ENCODE peak calls at places on chromosomes 11 and 22, in seven cellular contexts. K, E, Q, R, O, W and G are unnamed samples.

GRCh38 chr11:10679644-10680043 is 13.9 kb downstream of the IRAG1 start:
- DNase-seq in K (no peak), E (no peak), Q (no peak), R (no peak), O (no peak), W (no peak), G (no peak)

GRCh38 chr11:120034176-120034575 is 103.7 kb downstream of the TRIM29 start:
- DNase-seq in K (no peak), E (no peak), Q (no peak), R (no peak), O (no peak), W (no peak), G (no peak)

GRCh38 chr11:115496892-115497291 is 7.3 kb downstream of the CADM1 start:
- DNase-seq in K (no peak), E (no peak), Q (no peak), R (no peak), O (no peak), W (no peak), G (no peak)

GRCh38 chr11:67282155-67282875 is 6.8 kb upstream of the ANKRD13D start:
- DNase-seq in K (no peak), E (no peak), Q (peak; percentile 53), R (peak; percentile 0), O (no peak), W (no peak), G (no peak)

GRCh38 chr11:124301482-124301881 is 12.3 kb downstream of the OR8D1 start:
- DNase-seq in K (no peak), E (no peak), Q (no peak), R (no peak), O (no peak), W (no peak), G (no peak)

GRCh38 chr22:19359554-19360299 is 68.2 kb upstream of the CLTCL1 start:
- DNase-seq in K (no peak), E (no peak), Q (no peak), R (no peak), O (no peak), W (no peak), G (no peak)

GRCh38 chr11:93494341-93494740 is 48.9 kb downstream of the SMCO4 start:
- DNase-seq in K (no peak), E (no peak), Q (no peak), R (no peak), O (no peak), W (no peak), G (peak; percentile 16)

GRCh38 chr11:575324-575995 is 810 bp upstream of the PHRF1 start:
- DNase-seq in K (no peak), E (peak; percentile 60), Q (peak; percentile 73), R (no peak), O (no peak), W (no peak), G (no peak)

GRCh38 chr11:35982061-35982460 is 38.2 kb downstream of the LDLRAD3 start:
- DNase-seq in K (no peak), E (no peak), Q (no peak), R (no peak), O (no peak), W (no peak), G (no peak)

GRCh38 chr11:122743949-122744876 is 88.7 kb downstream of the UBASH3B start:
- DNase-seq in K (no peak), E (no peak), Q (peak; percentile 73), R (peak; percentile 45), O (peak; percentile 55), W (peak; percentile 73), G (no peak)

GRCh38 chr11:36105743-36106581 is 162.1 kb downstream of the LDLRAD3 start:
- DNase-seq in K (no peak), E (no peak), Q (no peak), R (no peak), O (no peak), W (no peak), G (no peak)

GRCh38 chr11:86214710-86215109 is 29.8 kb upstream of the EED start:
- DNase-seq in K (no peak), E (no peak), Q (no peak), R (no peak), O (no peak), W (peak; percentile 4), G (no peak)

GRCh38 chr11:59769828-59770227 is 14.7 kb downstream of the STX3 start:
- DNase-seq in K (no peak), E (no peak), Q (no peak), R (no peak), O (no peak), W (no peak), G (no peak)

GRCh38 chr22:18113680-18114394 is 3.2 kb downstream of the TUBA8 start:
- DNase-seq in K (no peak), E (no peak), Q (no peak), R (no peak), O (no peak), W (no peak), G (no peak)

GRCh38 chr22:46370584-46371373 is 35.3 kb downstream of the TRMU start:
- DNase-seq in K (no peak), E (no peak), Q (peak; percentile 63), R (no peak), O (no peak), W (peak; percentile 51), G (no peak)

GRCh38 chr11:18394928-18395734 is 768 bp downstream of the LDHA start:
- DNase-seq in K (no peak), E (no peak), Q (peak; percentile 65), R (no peak), O (no peak), W (no peak), G (peak; percentile 7)

GRCh38 chr11:64358907-64359711 is at the start of gene RPS6KA4:
- DNase-seq in K (peak; percentile 41), E (no peak), Q (peak; percentile 72), R (peak; percentile 29), O (peak; percentile 41), W (no peak), G (peak; percentile 20)

GRCh38 chr11:2420502-2421225 is 20.1 kb downstream of the TSSC4 start:
- DNase-seq in K (peak; percentile 61), E (peak; percentile 41), Q (peak; percentile 75), R (peak; percentile 72), O (peak; percentile 52), W (peak; percentile 54), G (peak; percentile 17)

GRCh38 chr11:45333506-45333971 is 47.4 kb upstream of the SYT13 start:
- DNase-seq in K (no peak), E (no peak), Q (no peak), R (no peak), O (no peak), W (no peak), G (peak; percentile 66)

GRCh38 chr11:69918938-69919650 is 99.9 kb upstream of the FGF3 start:
- DNase-seq in K (peak; percentile 42), E (peak; percentile 3), Q (peak; percentile 64), R (peak; percentile 63), O (peak; percentile 46), W (peak; percentile 4), G (peak; percentile 47)

GRCh38 chr11:75313457-75314272 is 37.8 kb downstream of the ARRB1 start:
- DNase-seq in K (no peak), E (no peak), Q (peak; percentile 58), R (no peak), O (no peak), W (no peak), G (peak; percentile 76)

GRCh38 chr11:119148855-119149370 is at the start of gene ABCG4:
- DNase-seq in K (no peak), E (no peak), Q (no peak), R (peak; percentile 12), O (no peak), W (no peak), G (no peak)

GRCh38 chr11:3723014-3723708 is 52.0 kb upstream of the CHRNA10 start:
- DNase-seq in K (peak; percentile 38), E (no peak), Q (no peak), R (no peak), O (no peak), W (no peak), G (peak; percentile 94)

GRCh38 chr11:128515766-128516466 is 71.4 kb downstream of the ETS1 start:
- DNase-seq in K (no peak), E (no peak), Q (no peak), R (no peak), O (no peak), W (no peak), G (no peak)

GRCh38 chr22:35540600-35541253 is at the start of gene RASD2:
- DNase-seq in K (no peak), E (no peak), Q (no peak), R (no peak), O (peak; percentile 27), W (no peak), G (no peak)

GRCh38 chr11:94308024-94308423 is 3.6 kb downstream of the IZUMO1R start:
- DNase-seq in K (no peak), E (no peak), Q (no peak), R (no peak), O (no peak), W (no peak), G (no peak)

GRCh38 chr22:22593250-22593649 is 34.2 kb upstream of the PRAME start:
- DNase-seq in K (no peak), E (no peak), Q (no peak), R (no peak), O (no peak), W (no peak), G (no peak)